ENCODE peak calls at places on chromosomes 3 and 15, in six cellular contexts. One of them, this sample, is unnamed.

GRCh38 chr3:5813521-5813920 is 626.0 kb downstream of the EDEM1 start:
- DNase-seq in HepG2: no peak
- DNase-seq in GM12891: no peak
- DNase-seq in K562: no peak
- DNase-seq in GM12878: no peak
- DNase-seq in H1: no peak
- DNase-seq in this sample: no peak

GRCh38 chr15:69997701-69998273 is 99.9 kb downstream of the TLE3 start:
- DNase-seq in GM12891: no peak
- DNase-seq in H1: no peak
- DNase-seq in GM12878: no peak
- DNase-seq in K562: no peak
- DNase-seq in HepG2: no peak
- DNase-seq in this sample: no peak

GRCh38 chr15:39543651-39544050 is 37.2 kb upstream of the THBS1 start:
- DNase-seq in GM12878: no peak
- DNase-seq in HepG2: no peak
- DNase-seq in GM12891: no peak
- DNase-seq in K562: peak
- DNase-seq in H1: peak
- DNase-seq in this sample: no peak

GRCh38 chr3:151962371-151962770 is 88.9 kb downstream of the SUCNR1 start:
- DNase-seq in GM12891: no peak
- DNase-seq in GM12878: no peak
- DNase-seq in K562: no peak
- DNase-seq in HepG2: no peak
- DNase-seq in H1: no peak
- DNase-seq in this sample: no peak

GRCh38 chr3:71447197-71447596 is 136.3 kb downstream of the FOXP1 start:
- DNase-seq in H1: no peak
- DNase-seq in GM12891: no peak
- DNase-seq in HepG2: no peak
- DNase-seq in K562: no peak
- DNase-seq in GM12878: no peak
- DNase-seq in this sample: no peak

GRCh38 chr3:51977449-51978142 is 2.7 kb downstream of the ABHD14A start:
- DNase-seq in H1: no peak
- DNase-seq in GM12891: no peak
- DNase-seq in GM12878: no peak
- DNase-seq in K562: no peak
- DNase-seq in HepG2: no peak
- DNase-seq in this sample: no peak

GRCh38 chr3:69419276-69419675 is 33.4 kb upstream of the FRMD4B start:
- DNase-seq in HepG2: no peak
- DNase-seq in K562: no peak
- DNase-seq in H1: no peak
- DNase-seq in GM12878: no peak
- DNase-seq in GM12891: no peak
- DNase-seq in this sample: no peak

GRCh38 chr3:146382386-146382785 is 87.0 kb downstream of the PLSCR2 start:
- DNase-seq in HepG2: peak
- DNase-seq in GM12878: no peak
- DNase-seq in GM12891: no peak
- DNase-seq in K562: no peak
- DNase-seq in H1: no peak
- DNase-seq in this sample: no peak

GRCh38 chr15:40550381-40551037 is 14.3 kb downstream of the CCDC32 start:
- DNase-seq in H1: no peak
- DNase-seq in GM12878: peak
- DNase-seq in GM12891: peak
- DNase-seq in K562: no peak
- DNase-seq in HepG2: no peak
- DNase-seq in this sample: peak

GRCh38 chr3:71752911-71753715 is 542 bp upstream of the GPR27 start:
- DNase-seq in HepG2: no peak
- DNase-seq in GM12878: no peak
- DNase-seq in GM12891: no peak
- DNase-seq in K562: no peak
- DNase-seq in H1: peak
- DNase-seq in this sample: no peak

GRCh38 chr3:37905987-37906674 is 44.5 kb downstream of the CTDSPL start:
- DNase-seq in HepG2: peak
- DNase-seq in GM12878: no peak
- DNase-seq in H1: no peak
- DNase-seq in GM12891: no peak
- DNase-seq in K562: no peak
- DNase-seq in this sample: no peak

GRCh38 chr15:80911821-80912220 is 77.8 kb downstream of the MESD start:
- DNase-seq in GM12878: no peak
- DNase-seq in K562: no peak
- DNase-seq in GM12891: no peak
- DNase-seq in HepG2: no peak
- DNase-seq in H1: no peak
- DNase-seq in this sample: no peak

GRCh38 chr3:24526640-24527237 is 32.1 kb upstream of the THRB start:
- DNase-seq in GM12878: no peak
- DNase-seq in HepG2: no peak
- DNase-seq in GM12891: no peak
- DNase-seq in K562: no peak
- DNase-seq in H1: no peak
- DNase-seq in this sample: no peak

GRCh38 chr3:99633887-99634558 is 4.4 kb upstream of the COL8A1 start:
- DNase-seq in GM12891: no peak
- DNase-seq in GM12878: no peak
- DNase-seq in H1: no peak
- DNase-seq in HepG2: no peak
- DNase-seq in K562: no peak
- DNase-seq in this sample: no peak

GRCh38 chr15:55589297-55589696 is 1.2 kb upstream of the PYGO1 start:
- DNase-seq in GM12891: no peak
- DNase-seq in GM12878: no peak
- DNase-seq in K562: no peak
- DNase-seq in HepG2: no peak
- DNase-seq in H1: no peak
- DNase-seq in this sample: no peak

GRCh38 chr3:66823532-66823931 is 174.6 kb upstream of the KBTBD8 start:
- DNase-seq in HepG2: no peak
- DNase-seq in K562: no peak
- DNase-seq in GM12891: no peak
- DNase-seq in H1: no peak
- DNase-seq in GM12878: no peak
- DNase-seq in this sample: no peak

GRCh38 chr15:51982013-51982769 is 10.6 kb upstream of the LEO1 start:
- DNase-seq in K562: no peak
- DNase-seq in HepG2: peak
- DNase-seq in GM12878: peak
- DNase-seq in GM12891: peak
- DNase-seq in H1: no peak
- DNase-seq in this sample: peak

DNA sequence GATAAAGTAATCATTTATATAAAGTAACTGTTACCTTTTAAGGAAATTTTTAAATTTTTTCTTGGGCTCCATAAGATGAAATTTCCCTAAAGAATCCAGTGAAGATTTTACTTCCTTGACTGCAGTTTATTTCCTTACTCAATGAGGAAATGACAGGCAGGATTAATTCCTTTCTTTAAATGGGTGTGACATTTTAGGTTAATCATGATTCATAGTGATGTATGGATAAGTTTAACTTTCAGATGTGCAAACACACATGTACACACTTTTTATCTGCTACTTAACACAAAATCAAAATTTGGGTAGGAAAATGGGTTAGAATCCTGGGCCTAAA is 11.2 kb upstream of the LEO1 start:
- DNase-seq in K562: no peak
- DNase-seq in GM12891: no peak
- DNase-seq in GM12878: no peak
- DNase-seq in H1: no peak
- DNase-seq in HepG2: no peak
- DNase-seq in this sample: no peak
- TF ChIP-seq POLR2A in K562: no peak
- TF ChIP-seq POLR2A in GM12891: no peak
- TF ChIP-seq POLR2A in GM12878: no peak
- TF ChIP-seq POLR2A in H1: no peak
- TF ChIP-seq POLR2A in HepG2: no peak
- TF ChIP-seq POLR2A in this sample: no peak

GRCh38 chr3:123750209-123750608 is 133.9 kb downstream of the MYLK start:
- DNase-seq in HepG2: no peak
- DNase-seq in H1: peak
- DNase-seq in GM12878: no peak
- DNase-seq in GM12891: no peak
- DNase-seq in K562: no peak
- DNase-seq in this sample: no peak

GRCh38 chr3:123752228-123752627 is 131.9 kb downstream of the MYLK start:
- DNase-seq in H1: peak
- DNase-seq in GM12891: no peak
- DNase-seq in GM12878: no peak
- DNase-seq in K562: no peak
- DNase-seq in HepG2: no peak
- DNase-seq in this sample: no peak

GRCh38 chr3:123751478-123751877 is 132.7 kb downstream of the MYLK start:
- DNase-seq in GM12878: no peak
- DNase-seq in GM12891: no peak
- DNase-seq in K562: no peak
- DNase-seq in H1: peak
- DNase-seq in HepG2: no peak
- DNase-seq in this sample: no peak

GRCh38 chr3:123749716-123750115 is 134.4 kb downstream of the MYLK start:
- DNase-seq in K562: no peak
- DNase-seq in GM12878: no peak
- DNase-seq in GM12891: no peak
- DNase-seq in H1: peak
- DNase-seq in HepG2: peak
- DNase-seq in this sample: no peak

DNA sequence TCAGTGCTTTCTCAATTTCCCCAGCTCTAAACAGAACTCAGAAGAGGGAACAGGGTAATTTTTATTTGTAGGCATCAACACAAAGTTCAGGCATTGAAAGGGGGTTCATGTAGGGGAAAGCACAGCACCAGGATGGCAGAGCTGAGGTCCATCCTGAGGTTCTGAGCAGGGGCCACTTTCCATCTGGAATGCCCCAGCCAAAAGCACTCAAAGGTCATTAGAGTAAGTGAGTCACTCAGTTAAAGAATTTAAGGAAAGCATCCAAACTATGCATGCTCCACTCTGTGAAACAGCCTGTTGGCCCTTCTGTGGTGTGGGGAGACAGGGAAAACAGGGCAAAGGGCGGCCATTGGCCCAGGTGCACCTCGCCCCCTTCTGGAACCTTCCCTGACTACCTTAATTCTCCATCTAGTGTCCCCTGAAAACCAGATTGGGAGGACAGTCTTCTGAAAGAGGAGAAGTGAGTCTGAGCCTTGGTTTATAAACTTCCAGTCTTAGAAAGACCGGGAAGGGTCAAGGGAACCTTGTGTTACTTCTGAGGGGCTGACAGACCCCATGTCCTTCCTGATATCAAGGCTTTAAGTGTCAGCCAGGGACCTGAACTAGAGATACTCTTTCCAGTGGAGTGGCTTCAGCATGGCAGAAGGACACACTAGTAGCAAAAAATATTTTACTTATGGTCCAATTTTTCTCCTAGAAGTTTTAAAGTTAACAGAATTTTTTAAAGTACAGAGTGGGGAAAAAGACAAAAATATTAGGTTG is 133.3 kb downstream of the MYLK start:
- DNase-seq in H1: peak
- DNase-seq in HepG2: peak
- DNase-seq in GM12878: no peak
- DNase-seq in GM12891: no peak
- DNase-seq in K562: no peak
- DNase-seq in this sample: no peak
- TF ChIP-seq TAF1 in H1: no peak
- TF ChIP-seq TAF1 in HepG2: no peak
- TF ChIP-seq TAF1 in GM12878: no peak
- TF ChIP-seq TAF1 in GM12891: no peak
- TF ChIP-seq TAF1 in K562: no peak
- TF ChIP-seq TAF1 in this sample: no peak

GRCh38 chr15:89666858-89667705 is 11.8 kb upstream of the KIF7 start:
- DNase-seq in HepG2: no peak
- DNase-seq in GM12891: no peak
- DNase-seq in GM12878: no peak
- DNase-seq in H1: no peak
- DNase-seq in K562: no peak
- DNase-seq in this sample: no peak

GRCh38 chr15:89664441-89664840 is 9.2 kb upstream of the KIF7 start:
- DNase-seq in GM12891: no peak
- DNase-seq in H1: no peak
- DNase-seq in GM12878: no peak
- DNase-seq in HepG2: no peak
- DNase-seq in K562: no peak
- DNase-seq in this sample: no peak

GRCh38 chr15:89666147-89666857 is 11.0 kb upstream of the KIF7 start:
- DNase-seq in GM12878: no peak
- DNase-seq in K562: no peak
- DNase-seq in HepG2: no peak
- DNase-seq in GM12891: no peak
- DNase-seq in H1: no peak
- DNase-seq in this sample: no peak

GRCh38 chr15:89664951-89665350 is 9.7 kb upstream of the KIF7 start:
- DNase-seq in GM12891: no peak
- DNase-seq in K562: no peak
- DNase-seq in HepG2: no peak
- DNase-seq in GM12878: no peak
- DNase-seq in H1: no peak
- DNase-seq in this sample: no peak

GRCh38 chr15:89665449-89666146 is 10.3 kb upstream of the KIF7 start:
- DNase-seq in K562: no peak
- DNase-seq in H1: peak
- DNase-seq in GM12878: no peak
- DNase-seq in HepG2: no peak
- DNase-seq in GM12891: no peak
- DNase-seq in this sample: no peak
- TF ChIP-seq POLR2A in K562: no peak
- TF ChIP-seq POLR2A in H1: no peak
- TF ChIP-seq POLR2A in GM12878: no peak
- TF ChIP-seq POLR2A in HepG2: no peak
- TF ChIP-seq POLR2A in GM12891: no peak
- TF ChIP-seq POLR2A in this sample: no peak

GRCh38 chr15:50053457-50053856 is 65.6 kb downstream of the ATP8B4 start:
- DNase-seq in GM12891: no peak
- DNase-seq in K562: no peak
- DNase-seq in H1: no peak
- DNase-seq in HepG2: no peak
- DNase-seq in GM12878: no peak
- DNase-seq in this sample: no peak

GRCh38 chr15:50051344-50051743 is 67.7 kb downstream of the ATP8B4 start:
- DNase-seq in HepG2: no peak
- DNase-seq in GM12878: no peak
- DNase-seq in GM12891: no peak
- DNase-seq in K562: no peak
- DNase-seq in H1: no peak
- DNase-seq in this sample: no peak

GRCh38 chr15:50055333-50056278 is 63.4 kb downstream of the ATP8B4 start:
- DNase-seq in H1: no peak
- DNase-seq in GM12891: no peak
- DNase-seq in K562: no peak
- DNase-seq in GM12878: no peak
- DNase-seq in HepG2: no peak
- DNase-seq in this sample: no peak

GRCh38 chr15:50049871-50050270 is 69.2 kb downstream of the ATP8B4 start:
- DNase-seq in K562: no peak
- DNase-seq in GM12878: no peak
- DNase-seq in H1: no peak
- DNase-seq in GM12891: no peak
- DNase-seq in HepG2: no peak
- DNase-seq in this sample: no peak

GRCh38 chr15:50051811-50052419 is 67.1 kb downstream of the ATP8B4 start:
- DNase-seq in K562: peak
- DNase-seq in H1: no peak
- DNase-seq in HepG2: peak
- DNase-seq in GM12878: no peak
- DNase-seq in GM12891: no peak
- DNase-seq in this sample: no peak
- TF ChIP-seq TAF1 in K562: no peak
- TF ChIP-seq TAF1 in H1: no peak
- TF ChIP-seq TAF1 in HepG2: no peak
- TF ChIP-seq TAF1 in GM12878: no peak
- TF ChIP-seq TAF1 in GM12891: no peak
- TF ChIP-seq TAF1 in this sample: no peak

This sample was measured in GM12892.